ENCODE peak calls at places on chromosomes 1 and 21, in four cellular contexts. V, Y, C and F are unnamed samples. For H3K4me1 and H3K36me3, the result is how much of the 10 kb centered on the place peaks cover.

GRCh38 chr1:210125143-210125542 is 107.5 kb upstream of the SERTAD4 start:
- DNase-seq in V (no peak), Y (no peak), C (no peak), F (no peak)

GRCh38 chr1:48526045-48526714 is 54.2 kb upstream of the SPATA6 start:
- DNase-seq in V (no peak), Y (peak), C (no peak), F (no peak)

GRCh38 chr1:13965770-13966398 is 265.9 kb downstream of the PRDM2 start:
- DNase-seq in V (no peak), Y (peak), C (no peak), F (no peak)

GRCh38 chr1:61873581-61873980 is 131.3 kb downstream of the PATJ start:
- DNase-seq in V (no peak), Y (no peak), C (no peak), F (no peak)

GRCh38 chr21:15064576-15065380 is at the start of gene NRIP1:
- DNase-seq in V (peak), Y (peak), C (peak), F (peak)

GRCh38 chr1:1540015-1540816 is at the start of gene TMEM240:
- DNase-seq in V (peak), Y (peak), C (peak), F (peak)

GRCh38 chr21:41598561-41599511 is 90.9 kb upstream of the TMPRSS2 start:
- DNase-seq in V (peak), Y (no peak), C (peak), F (peak)

GRCh38 chr21:45405271-45405818 is 380 bp downstream of the COL18A1 start:
- DNase-seq in V (no peak), Y (peak), C (peak), F (peak)

GRCh38 chr1:94679336-94680007 is 137.9 kb upstream of the F3 start:
- DNase-seq in V (no peak), Y (no peak), C (no peak), F (peak)

GRCh38 chr21:44510508-44511218 is 29.3 kb downstream of the KRTAP10-1 start:
- DNase-seq in V (peak), Y (peak), C (peak), F (peak)

GRCh38 chr1:158068918-158069317 is 75.5 kb downstream of the KIRREL1 start:
- DNase-seq in V (no peak), Y (no peak), C (no peak), F (peak)

GRCh38 chr1:161166669-161167548 is 683 bp downstream of the PPOX start:
- DNase-seq in V (no peak), Y (peak), C (no peak), F (peak)

GRCh38 chr1:53341961-53342707 is 14.3 kb upstream of the LRP8 start:
- DNase-seq in V (no peak), Y (no peak), C (no peak), F (peak)

GRCh38 chr21:31351973-31352372 is 7.9 kb upstream of the TIAM1 start:
- DNase-seq in V (no peak), Y (no peak), C (no peak), F (no peak)

GRCh38 chr1:11807087-11807486 is 1.1 kb downstream of the CLCN6 start:
- DNase-seq in V (no peak), Y (no peak), C (no peak), F (no peak)

GRCh38 chr1:11804666-11805453 is 904 bp downstream of the MTHFR start:
- DNase-seq in V (no peak), Y (peak), C (peak), F (no peak)

GRCh38 chr1:11805454-11806306 is at the start of the genes CLCN6 and MTHFR:
- DNase-seq in V (peak), Y (peak), C (peak), F (peak)

GRCh38 chr1:11802973-11803885 is 2.5 kb downstream of the MTHFR start:
- DNase-seq in V (peak), Y (peak), C (peak), F (peak)

GRCh38 chr1:11806307-11806936 is 431 bp downstream of the CLCN6 start:
- DNase-seq in V (no peak), Y (no peak), C (no peak), F (no peak)
- H3K4me1 ChIP-seq in V (under half), Y (under half), C (half or more), F (under half)

DNA sequence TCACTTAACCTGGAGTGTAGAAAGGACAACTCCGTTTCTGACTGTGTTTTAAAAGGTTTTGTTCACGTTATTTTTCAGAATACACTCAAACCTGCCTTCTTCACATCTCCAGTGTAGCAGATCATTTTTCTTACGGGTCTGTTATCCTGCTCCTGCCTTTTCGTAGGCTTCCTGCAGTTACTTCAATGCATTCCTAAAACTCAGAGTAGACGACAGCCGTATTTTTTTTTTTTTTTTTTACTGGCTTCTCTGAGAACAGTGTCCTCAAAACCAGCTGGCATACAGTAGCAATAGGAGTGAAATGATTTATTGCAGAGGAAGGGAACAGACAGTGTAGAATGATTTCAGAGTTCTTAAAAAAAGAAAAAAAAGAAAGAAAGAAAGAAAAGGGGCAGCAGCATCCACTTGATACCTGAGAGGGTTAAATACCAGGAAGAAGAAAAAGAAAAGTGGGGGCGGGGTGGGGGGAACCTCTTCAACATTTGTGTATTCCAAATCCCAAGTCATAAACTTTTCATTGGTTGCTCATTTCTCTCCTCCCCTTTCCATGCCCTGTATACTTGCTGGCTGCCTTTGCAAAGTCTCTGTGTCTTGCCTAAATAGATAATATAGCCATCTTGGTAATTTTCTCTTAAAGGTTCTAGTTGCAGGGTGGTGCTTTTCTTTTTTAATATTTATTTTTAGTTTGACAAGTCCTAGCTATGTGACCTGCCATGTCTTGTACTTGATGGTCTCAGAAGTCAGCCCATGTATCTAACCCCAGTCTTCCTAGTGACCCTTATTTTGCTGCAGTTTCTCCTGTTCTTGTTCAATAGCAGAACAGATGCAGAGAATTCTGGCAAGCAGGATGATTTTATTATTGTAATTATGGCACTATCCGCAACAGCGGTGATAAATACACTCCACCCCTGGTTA is 2.8 kb downstream of the TGFB2 start:
- DNase-seq in V (no peak), Y (no peak), C (no peak), F (no peak)
- H3K36me3 ChIP-seq in V (under half), Y (under half), C (under half), F (under half)

GRCh38 chr1:206736878-206737728 is 33.5 kb upstream of the IL19 start:
- DNase-seq in V (peak), Y (no peak), C (no peak), F (no peak)

GRCh38 chr1:206733012-206733411 is 37.6 kb upstream of the IL19 start:
- DNase-seq in V (no peak), Y (no peak), C (no peak), F (no peak)

GRCh38 chr1:206737729-206738222 is 32.8 kb upstream of the IL19 start:
- DNase-seq in V (no peak), Y (no peak), C (no peak), F (no peak)

GRCh38 chr1:206734499-206735142 is 36.0 kb upstream of the IL19 start:
- DNase-seq in V (peak), Y (peak), C (no peak), F (peak)

GRCh38 chr1:206735553-206736031 is 35.0 kb upstream of the IL19 start:
- DNase-seq in V (no peak), Y (no peak), C (no peak), F (no peak)
- H3K4me1 ChIP-seq in V (half or more), Y (under half), C (under half), F (under half)

GRCh38 chr1:26852701-26853100 is 10.2 kb upstream of the SFN start:
- DNase-seq in V (no peak), Y (no peak), C (no peak), F (no peak)

GRCh38 chr1:26855636-26856035 is 7.3 kb upstream of the SFN start:
- DNase-seq in V (no peak), Y (no peak), C (no peak), F (no peak)

GRCh38 chr1:26853156-26853555 is 9.8 kb upstream of the SFN start:
- DNase-seq in V (peak), Y (peak), C (peak), F (peak)

GRCh38 chr1:26854953-26855352 is 8.0 kb upstream of the SFN start:
- DNase-seq in V (no peak), Y (no peak), C (no peak), F (no peak)

GRCh38 chr1:26853600-26853999 is 9.3 kb upstream of the SFN start:
- DNase-seq in V (no peak), Y (no peak), C (no peak), F (no peak)
- H3K36me3 ChIP-seq in V (half or more), Y (under half), C (half or more), F (under half)

DNA sequence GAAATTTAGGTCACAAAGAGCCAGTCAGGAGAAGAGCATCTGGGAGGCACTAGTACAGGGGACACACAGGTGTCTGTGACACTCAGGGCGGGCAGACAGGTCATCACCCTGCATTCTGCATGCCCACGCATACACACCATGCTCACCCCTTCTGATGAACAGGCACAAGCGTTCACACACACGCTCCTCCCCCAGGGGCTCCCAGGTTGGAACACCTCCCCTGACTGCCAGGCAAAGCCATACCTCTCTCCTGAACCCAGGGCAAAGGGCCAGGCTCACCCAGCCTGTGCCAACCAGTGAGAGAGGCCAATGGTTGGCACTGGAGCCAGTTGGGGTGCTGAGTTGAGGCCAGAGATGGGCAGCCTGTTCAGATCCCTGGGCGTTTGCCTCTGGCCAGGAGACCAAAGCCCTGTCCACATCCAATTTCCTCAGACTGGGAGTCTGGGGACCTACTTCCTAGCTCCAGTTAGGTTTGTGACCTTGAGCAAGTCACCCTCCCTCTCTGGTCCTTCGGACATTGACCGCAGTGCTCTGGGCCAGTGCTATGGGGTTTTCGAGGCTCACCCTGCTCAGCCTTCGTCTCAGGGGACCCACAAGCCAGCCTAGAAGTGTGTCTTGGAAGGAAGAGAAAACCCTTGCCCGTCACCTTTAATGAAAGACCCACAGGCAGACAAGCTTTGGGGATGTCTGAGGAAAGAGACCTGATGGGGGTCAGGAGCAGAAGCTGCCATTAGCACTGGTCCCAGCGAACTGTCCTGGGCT is 5.8 kb upstream of the LAD1 start:
- DNase-seq in V (no peak), Y (no peak), C (no peak), F (no peak)
- H3K4me1 ChIP-seq in V (under half), Y (under half), C (under half), F (under half)

GRCh38 chr1:111222308-111223125 is 5.0 kb upstream of the CHI3L2 start:
- DNase-seq in V (peak), Y (peak), C (peak), F (peak)
- H3K36me3 ChIP-seq in V (under half), Y (under half), C (under half), F (under half)

DNA sequence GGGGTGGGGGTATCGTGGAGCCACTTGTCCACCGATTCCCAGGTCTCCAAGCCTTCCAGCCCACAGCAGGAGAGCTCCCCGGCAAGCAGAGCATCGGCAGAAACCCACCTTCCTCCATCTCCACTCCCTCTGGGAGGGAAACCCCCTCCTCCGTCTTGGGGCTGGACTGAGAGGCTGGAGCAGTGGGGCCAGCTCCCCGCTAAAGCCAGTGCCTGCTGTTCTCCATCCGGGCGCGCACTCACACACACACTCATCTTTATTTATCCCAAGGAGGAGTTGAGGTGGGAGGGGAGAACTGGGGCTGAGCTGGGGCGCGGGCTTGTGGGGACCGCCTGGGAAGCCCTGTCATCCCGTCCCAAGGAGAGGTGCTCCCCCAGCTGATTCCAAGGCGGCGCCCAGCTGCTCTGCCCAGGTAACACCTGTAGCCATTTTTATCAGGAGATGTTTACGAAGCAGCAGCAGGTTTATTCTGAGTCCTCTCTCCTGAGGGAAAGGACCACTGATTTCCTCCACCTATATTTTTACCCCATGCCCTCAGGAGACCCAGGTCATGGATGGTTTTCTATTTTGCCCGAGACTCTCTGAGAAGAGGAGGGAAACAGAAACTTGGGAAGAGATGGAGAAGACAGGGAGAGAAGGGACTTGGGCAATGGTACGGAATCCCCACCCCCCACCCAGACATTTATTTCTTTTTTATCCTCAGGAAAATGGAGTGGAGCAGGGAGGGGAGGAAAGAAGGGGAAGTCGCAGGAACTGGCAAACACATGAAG is 2.1 kb downstream of the KCNN3 start:
- DNase-seq in V (no peak), Y (peak), C (no peak), F (peak)
- H3K4me1 ChIP-seq in V (under half), Y (under half), C (under half), F (under half)

DNA sequence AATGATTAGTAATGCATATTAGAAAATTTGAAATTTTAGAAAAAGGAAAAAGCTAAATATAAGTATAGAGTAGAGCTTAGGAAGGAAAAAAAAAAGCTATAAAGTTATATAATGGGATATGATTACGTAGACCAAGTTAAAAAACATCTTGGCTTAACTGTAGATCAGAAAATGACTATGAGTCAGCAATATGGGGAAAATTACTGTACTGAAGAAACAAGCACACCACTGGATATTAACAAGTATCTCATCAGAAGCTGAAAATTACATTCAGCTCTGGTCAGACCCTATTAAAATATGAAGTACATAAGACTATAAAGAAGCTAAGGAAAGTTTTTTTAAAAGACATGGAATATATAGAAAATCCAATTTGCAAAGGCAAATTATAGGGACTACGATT is 19.5 kb downstream of the DNAJC8 start:
- DNase-seq in V (no peak), Y (no peak), C (no peak), F (no peak)
- H3K36me3 ChIP-seq in V (under half), Y (under half), C (half or more), F (under half)

GRCh38 chr1:8371372-8371991 is 53.6 kb downstream of the SLC45A1 start:
- DNase-seq in V (no peak), Y (no peak), C (no peak), F (no peak)

GRCh38 chr1:8374812-8375211 is 56.9 kb downstream of the SLC45A1 start:
- DNase-seq in V (no peak), Y (peak), C (no peak), F (no peak)

GRCh38 chr1:8374356-8374755 is 56.4 kb downstream of the SLC45A1 start:
- DNase-seq in V (no peak), Y (no peak), C (no peak), F (no peak)

GRCh38 chr1:8376358-8376840 is 58.5 kb downstream of the SLC45A1 start:
- DNase-seq in V (no peak), Y (no peak), C (no peak), F (no peak)

GRCh38 chr1:8373547-8374270 is 55.8 kb downstream of the SLC45A1 start:
- DNase-seq in V (no peak), Y (peak), C (peak), F (peak)
- H3K4me1 ChIP-seq in V (under half), Y (half or more), C (half or more), F (under half)

DNA sequence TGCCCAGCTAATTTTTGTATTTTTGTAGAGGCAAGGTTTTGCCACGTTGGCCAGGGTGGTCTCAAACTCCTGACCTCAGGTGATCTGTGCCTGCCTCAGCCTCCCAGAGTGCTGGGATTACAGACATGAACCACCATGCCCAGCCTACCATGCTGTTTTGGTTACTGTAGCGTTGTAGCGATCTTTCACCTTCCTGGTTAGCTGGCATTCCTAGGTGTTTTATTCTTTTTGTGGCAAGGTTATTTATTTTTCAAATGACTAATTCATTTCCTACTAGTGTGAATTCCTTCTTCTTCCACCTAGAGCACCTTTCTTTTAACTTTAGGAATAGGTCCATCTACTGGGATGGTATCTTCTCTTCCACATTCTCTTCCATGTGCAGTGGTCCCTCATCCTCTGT is 29.3 kb downstream of the TMEM200B start:
- DNase-seq in V (no peak), Y (no peak), C (no peak), F (no peak)
- H3K36me3 ChIP-seq in V (under half), Y (under half), C (under half), F (under half)